ENCODE peak calls at places on chromosomes 2 and 18, in ten cellular contexts. V is CD8-positive, alpha-beta memory T cell; O is HL-60; S is stimulated activated CD4-positive, alpha-beta T cell treated with anti-CD3 and anti-CD28 coated beads, Interleukin-2, amount 100 ng/mL, for 48 hours; D is left ventricle myocardium superior; H is right cardiac atrium; J is GM12865; A is fibroblast of villous mesenchyme; P is non-pigmented ciliary epithelial cell; I is activated T-helper 1 cell treated with Interleukin-2 at 50 U/mL for 16 hours. L is an unnamed sample.

GRCh38 chr2:181643158-181643557 is 13.7 kb downstream of the CERKL start:
- DNase-seq in V (no peak), O (no peak), S (no peak), D (no peak), H (no peak), J (no peak), A (no peak), P (no peak), I (no peak), L (no peak)

GRCh38 chr2:159573294-159573693 is 43.1 kb downstream of the BAZ2B start:
- DNase-seq in V (no peak), O (no peak), S (no peak), D (no peak), H (no peak), J (no peak), A (no peak), P (no peak), I (no peak), L (no peak)

GRCh38 chr2:11710210-11710609 is 36.2 kb upstream of the LPIN1 start:
- DNase-seq in V (no peak), O (no peak), S (no peak), D (no peak), H (no peak), J (no peak), A (peak; percentile 55), P (peak; percentile 81), I (no peak), L (peak; percentile 48)

GRCh38 chr2:38505779-38506178 is 96.9 kb downstream of the HNRNPLL start:
- DNase-seq in V (no peak), O (no peak), S (no peak), D (peak; percentile 55), H (peak; percentile 64), J (peak; percentile 44), A (peak; percentile 83), P (peak; percentile 34), I (no peak), L (no peak)

GRCh38 chr18:68893396-68893795 is 95.5 kb downstream of the CCDC102B start:
- DNase-seq in V (no peak), O (no peak), S (no peak), D (no peak), H (no peak), J (peak; percentile 21), A (peak; percentile 32), P (no peak), I (no peak), L (no peak)

GRCh38 chr2:230216489-230216888 is 3.3 kb downstream of the SP110 start:
- DNase-seq in V (no peak), O (no peak), S (no peak), D (no peak), H (no peak), J (no peak), A (no peak), P (no peak), I (no peak), L (no peak)

GRCh38 chr2:232377319-232377718 is 1.2 kb upstream of the ALPP start:
- DNase-seq in V (no peak), O (no peak), S (no peak), D (no peak), H (no peak), J (no peak), A (no peak), P (no peak), I (no peak), L (no peak)

GRCh38 chr2:26558271-26559043 is 80.5 kb upstream of the OTOF start:
- DNase-seq in V (no peak), O (no peak), S (no peak), D (no peak), H (no peak), J (no peak), A (no peak), P (no peak), I (no peak), L (no peak)

L was measured in frontal cortex.